ENCODE peak calls at places on chromosomes 13 and 19, in six cellular contexts. H, Q, M, X, S and B are unnamed samples.
A peak's percentile ranks its signal among the peaks of the same experiment; 100 is the strongest.

GRCh38 chr19:50490411-50490811 is 13.8 kb upstream of the GARIN5A start:
- DNase-seq in H (no peak), Q (peak; percentile 37), M (no peak), X (no peak), S (no peak), B (no peak)

GRCh38 chr13:62544928-62545327 is 1129.3 kb upstream of the PCDH20 start:
- DNase-seq in H (no peak), Q (no peak), M (no peak), X (no peak), S (no peak), B (no peak)

GRCh38 chr19:2561895-2562294 is 86.0 kb downstream of the GADD45B start:
- DNase-seq in H (no peak), Q (no peak), M (no peak), X (peak; percentile 69), S (no peak), B (peak; percentile 50)

GRCh38 chr19:2495130-2495641 is 19.3 kb downstream of the GADD45B start:
- DNase-seq in H (peak; percentile 96), Q (peak; percentile 92), M (peak; percentile 80), X (peak; percentile 41), S (peak; percentile 82), B (peak; percentile 16)

GRCh38 chr19:2113436-2114211 is 16.9 kb downstream of the IZUMO4 start:
- DNase-seq in H (no peak), Q (no peak), M (no peak), X (no peak), S (no peak), B (no peak)

GRCh38 chr13:32472194-32472621 is 44.3 kb upstream of the N4BP2L1 start:
- DNase-seq in H (no peak), Q (no peak), M (no peak), X (no peak), S (no peak), B (no peak)

GRCh38 chr13:31882794-31883193 is 143.5 kb downstream of the RXFP2 start:
- DNase-seq in H (no peak), Q (no peak), M (no peak), X (no peak), S (no peak), B (no peak)

GRCh38 chr19:11168568-11168967 is 13.0 kb upstream of the SPC24 start:
- DNase-seq in H (peak; percentile 90), Q (no peak), M (no peak), X (no peak), S (no peak), B (no peak)

GRCh38 chr13:33372251-33372919 is 86.8 kb upstream of the STARD13 start:
- DNase-seq in H (no peak), Q (no peak), M (no peak), X (no peak), S (no peak), B (no peak)

GRCh38 chr13:77339408-77339807 is 12.5 kb upstream of the MYCBP2 start:
- DNase-seq in H (no peak), Q (no peak), M (no peak), X (no peak), S (no peak), B (no peak)

GRCh38 chr13:99270503-99270902 is 12.3 kb upstream of the GPR18 start:
- DNase-seq in H (no peak), Q (no peak), M (no peak), X (no peak), S (no peak), B (no peak)

GRCh38 chr13:32209670-32210069 is 105.5 kb downstream of the ZAR1L start:
- DNase-seq in H (no peak), Q (no peak), M (no peak), X (no peak), S (no peak), B (no peak)

GRCh38 chr13:111897178-111897845 is 169.6 kb upstream of the SOX1 start:
- DNase-seq in H (no peak), Q (no peak), M (no peak), X (no peak), S (no peak), B (no peak)

GRCh38 chr13:110953416-110953815 is 38.5 kb upstream of the ANKRD10 start:
- DNase-seq in H (no peak), Q (no peak), M (no peak), X (no peak), S (no peak), B (no peak)

GRCh38 chr13:108407495-108407894 is 138.0 kb downstream of the TNFSF13B start:
- DNase-seq in H (no peak), Q (no peak), M (no peak), X (no peak), S (no peak), B (no peak)

GRCh38 chr13:21152251-21152899 is 24.0 kb downstream of the SKA3 start:
- DNase-seq in H (no peak), Q (no peak), M (no peak), X (no peak), S (no peak), B (no peak)

GRCh38 chr19:40778865-40779284 is 828 bp downstream of the RAB4B start:
- DNase-seq in H (no peak), Q (no peak), M (no peak), X (no peak), S (no peak), B (no peak)

GRCh38 chr19:1252818-1253513 is 4.6 kb downstream of the MIDN start:
- DNase-seq in H (peak; percentile 96), Q (peak; percentile 92), M (peak; percentile 91), X (peak; percentile 80), S (peak; percentile 92), B (peak; percentile 99)

GRCh38 chr13:101530293-101530692 is 77.8 kb downstream of the ITGBL1 start:
- DNase-seq in H (no peak), Q (no peak), M (no peak), X (no peak), S (no peak), B (no peak)

GRCh38 chr19:21482863-21483276 is 22.5 kb upstream of the ZNF429 start:
- DNase-seq in H (peak; percentile 88), Q (no peak), M (peak; percentile 49), X (peak; percentile 68), S (peak; percentile 36), B (no peak)

GRCh38 chr19:33407140-33407551 is 33.6 kb downstream of the CEBPG start:
- DNase-seq in H (no peak), Q (no peak), M (no peak), X (no peak), S (no peak), B (no peak)

GRCh38 chr13:103547914-103548313 is 481.7 kb upstream of the SLC10A2 start:
- DNase-seq in H (no peak), Q (no peak), M (no peak), X (no peak), S (no peak), B (no peak)

GRCh38 chr13:42569576-42570344 is 4.2 kb upstream of the TNFSF11 start:
- DNase-seq in H (no peak), Q (no peak), M (no peak), X (no peak), S (no peak), B (no peak)

GRCh38 chr19:47096721-47097120 is 16.9 kb downstream of the ZC3H4 start:
- DNase-seq in H (no peak), Q (peak; percentile 70), M (no peak), X (no peak), S (no peak), B (no peak)
- H3K27ac ChIP-seq in H (peak overlapping the region; percentile 68), Q (peak overlapping the region; percentile 98), M (peak overlapping the region; percentile 69), X (no peak overlapping the region), S (no peak overlapping the region), B (peak overlapping the region; percentile 96)

GRCh38 chr19:7224995-7225394 is 69.2 kb downstream of the INSR start:
- DNase-seq in H (no peak), Q (no peak), M (no peak), X (no peak), S (no peak), B (no peak)

GRCh38 chr19:7225741-7226140 is 68.5 kb downstream of the INSR start:
- DNase-seq in H (no peak), Q (no peak), M (no peak), X (no peak), S (no peak), B (no peak)

GRCh38 chr19:7223429-7223828 is 70.8 kb downstream of the INSR start:
- DNase-seq in H (no peak), Q (no peak), M (no peak), X (no peak), S (no peak), B (no peak)

GRCh38 chr19:7226749-7227148 is 67.5 kb downstream of the INSR start:
- DNase-seq in H (no peak), Q (no peak), M (no peak), X (no peak), S (no peak), B (no peak)

GRCh38 chr19:7224205-7224833 is 69.9 kb downstream of the INSR start:
- DNase-seq in H (no peak), Q (no peak), M (no peak), X (no peak), S (peak; percentile 46), B (no peak)
- H3K27ac ChIP-seq in H (peak overlapping the region; percentile 74), Q (peak overlapping the region; percentile 36), M (peak overlapping the region; percentile 41), X (no peak overlapping the region), S (peak overlapping the region; percentile 33), B (no peak overlapping the region)

DNA sequence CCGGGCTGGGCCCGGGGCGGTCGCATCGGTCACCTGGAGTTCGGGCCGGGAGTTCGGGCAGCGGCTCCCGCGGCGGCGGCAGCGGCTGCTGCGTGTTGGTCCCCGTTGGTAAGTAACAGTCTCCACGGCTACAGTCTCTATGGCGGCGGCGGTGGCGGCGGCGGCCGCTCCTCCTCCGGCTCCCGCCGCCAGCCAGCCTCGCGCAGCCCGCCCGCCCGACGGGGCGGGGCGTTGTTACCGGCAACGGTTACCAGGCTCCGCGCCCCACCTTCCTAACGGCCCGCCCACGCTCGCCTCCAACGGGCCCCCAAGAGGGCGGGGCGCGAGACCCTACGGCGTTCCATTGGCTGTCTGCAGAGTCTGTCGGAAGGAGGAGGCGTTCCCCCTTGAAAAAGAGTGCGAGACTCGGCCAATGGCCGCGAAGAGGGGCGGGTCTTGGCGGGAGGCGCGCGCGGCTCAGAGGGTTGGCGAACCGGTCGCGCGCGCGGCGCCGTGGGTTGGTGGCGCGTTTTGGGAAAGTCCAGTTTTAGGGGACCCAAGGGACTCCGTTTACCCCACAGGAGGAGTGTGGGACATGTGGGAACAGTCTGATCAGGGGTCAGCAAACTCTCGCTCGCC is at the start of gene RFX2:
- DNase-seq in H (peak; percentile 100), Q (peak; percentile 100), M (peak; percentile 99), X (peak; percentile 99), S (peak; percentile 99), B (peak; percentile 99)
- H3K27ac ChIP-seq in H (peak within 1 kb of the TSS; percentile 94), Q (peak within 1 kb of the TSS; percentile 57), M (no peak within 1 kb of the TSS), X (peak within 1 kb of the TSS; percentile 58), S (peak within 1 kb of the TSS; percentile 50), B (peak within 1 kb of the TSS; percentile 74)

GRCh38 chr19:55276720-55277430 is 3.0 kb downstream of the HSPBP1 start:
- DNase-seq in H (no peak), Q (no peak), M (no peak), X (no peak), S (no peak), B (peak; percentile 29)

GRCh38 chr19:55279773-55280643 is at the start of gene HSPBP1:
- DNase-seq in H (peak; percentile 97), Q (peak; percentile 98), M (peak; percentile 87), X (peak; percentile 93), S (peak; percentile 92), B (peak; percentile 95)

GRCh38 chr19:55277494-55277893 is 2.4 kb downstream of the HSPBP1 start:
- DNase-seq in H (no peak), Q (no peak), M (no peak), X (no peak), S (no peak), B (no peak)

GRCh38 chr19:55278391-55279135 is 1.3 kb downstream of the HSPBP1 start:
- DNase-seq in H (no peak), Q (no peak), M (no peak), X (no peak), S (no peak), B (no peak)

GRCh38 chr19:55279376-55279772 is 536 bp downstream of the HSPBP1 start:
- DNase-seq in H (no peak), Q (no peak), M (no peak), X (no peak), S (no peak), B (no peak)
- H3K27ac ChIP-seq in H (peak overlapping the region; percentile 66), Q (peak overlapping the region; percentile 82), M (peak overlapping the region; percentile 77), X (peak overlapping the region; percentile 90), S (peak overlapping the region; percentile 87), B (peak overlapping the region; percentile 79)